ENCODE peak calls at places on chromosomes 1 and 21, in five cellular contexts. M is right lobe of liver, E is uterus, Y is adrenal gland, D is heart left ventricle. Q is an unnamed sample.

GRCh38 chr1:225461533-225462428 is 33.9 kb upstream of the LBR start:
- DNase-seq in M (peak), E (no peak), Y (peak), D (no peak), Q (no peak)

GRCh38 chr1:89821322-89822108 is 683 bp downstream of the LRRC8D start:
- DNase-seq in M (peak), E (peak), Y (peak), D (peak), Q (peak)

GRCh38 chr1:182397653-182398388 is 2.6 kb downstream of the TEDDM1 start:
- DNase-seq in M (no peak), E (no peak), Y (no peak), D (no peak), Q (no peak)

GRCh38 chr21:42521805-42522204 is 8.2 kb downstream of the SLC37A1 start:
- DNase-seq in M (no peak), E (no peak), Y (peak), D (no peak), Q (no peak)

GRCh38 chr1:98387701-98388100 is 273.8 kb upstream of the SNX7 start:
- DNase-seq in M (no peak), E (no peak), Y (no peak), D (no peak), Q (no peak)

GRCh38 chr1:213723187-213723586 is 264.6 kb upstream of the PROX1 start:
- DNase-seq in M (no peak), E (no peak), Y (no peak), D (no peak), Q (no peak)

GRCh38 chr1:151715726-151716404 is 738 bp downstream of the CELF3 start:
- DNase-seq in M (no peak), E (no peak), Y (no peak), D (no peak), Q (peak)

GRCh38 chr1:67146539-67146938 is 11.8 kb upstream of the C1orf141 start:
- DNase-seq in M (no peak), E (no peak), Y (no peak), D (no peak), Q (no peak)

GRCh38 chr1:218499021-218499691 is 154.0 kb downstream of the TGFB2 start:
- DNase-seq in M (no peak), E (no peak), Y (no peak), D (no peak), Q (no peak)

GRCh38 chr1:107593436-107594209 is 371.4 kb downstream of the VAV3 start:
- DNase-seq in M (no peak), E (no peak), Y (no peak), D (no peak), Q (no peak)

GRCh38 chr21:22536511-22536910 is 1538.3 kb downstream of the NCAM2 start:
- DNase-seq in M (no peak), E (no peak), Y (no peak), D (no peak), Q (no peak)

GRCh38 chr1:34362949-34363348 is 186.2 kb downstream of the C1orf94 start:
- DNase-seq in M (no peak), E (no peak), Y (no peak), D (no peak), Q (no peak)

GRCh38 chr1:161921990-161922389 is 101.7 kb downstream of the OLFML2B start:
- DNase-seq in M (no peak), E (no peak), Y (no peak), D (no peak), Q (no peak)

GRCh38 chr1:193104496-193104905 is 713 bp downstream of the GLRX2 start:
- DNase-seq in M (peak), E (peak), Y (peak), D (peak), Q (peak)

GRCh38 chr1:83505148-83505547 is 493.8 kb downstream of the TTLL7 start:
- DNase-seq in M (no peak), E (no peak), Y (no peak), D (no peak), Q (no peak)

DNA sequence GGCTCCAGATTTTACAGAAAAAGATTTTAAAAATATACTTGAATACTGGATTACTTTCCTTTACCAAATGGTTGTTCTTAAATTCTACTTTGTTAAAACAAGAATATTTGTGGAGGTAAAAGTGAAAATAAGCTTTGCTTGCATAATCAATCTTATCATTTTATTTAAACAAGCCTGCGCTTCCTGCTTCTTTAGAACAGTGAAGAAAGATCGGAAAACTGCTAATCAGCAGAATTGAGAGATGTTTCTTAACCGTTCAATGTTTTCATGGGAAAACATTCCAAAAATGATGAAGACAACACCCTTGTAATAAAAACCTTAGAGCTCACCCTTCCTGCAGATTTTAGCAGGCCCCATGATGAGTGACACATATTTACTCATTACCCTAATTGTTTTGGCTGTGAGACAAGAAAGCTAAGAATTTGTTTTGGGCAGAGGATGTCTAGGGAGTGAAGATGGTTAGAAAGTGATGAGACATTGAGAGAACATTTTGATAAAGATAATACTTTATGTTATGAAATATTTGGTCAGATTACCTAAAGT is 72.6 kb downstream of the TPR start:
- DNase-seq in M (no peak), E (no peak), Y (no peak), D (no peak), Q (no peak)
- TF ChIP-seq POLR2A in M (no peak), E (no peak), Y (no peak), D (no peak), Q (no peak)

DNA sequence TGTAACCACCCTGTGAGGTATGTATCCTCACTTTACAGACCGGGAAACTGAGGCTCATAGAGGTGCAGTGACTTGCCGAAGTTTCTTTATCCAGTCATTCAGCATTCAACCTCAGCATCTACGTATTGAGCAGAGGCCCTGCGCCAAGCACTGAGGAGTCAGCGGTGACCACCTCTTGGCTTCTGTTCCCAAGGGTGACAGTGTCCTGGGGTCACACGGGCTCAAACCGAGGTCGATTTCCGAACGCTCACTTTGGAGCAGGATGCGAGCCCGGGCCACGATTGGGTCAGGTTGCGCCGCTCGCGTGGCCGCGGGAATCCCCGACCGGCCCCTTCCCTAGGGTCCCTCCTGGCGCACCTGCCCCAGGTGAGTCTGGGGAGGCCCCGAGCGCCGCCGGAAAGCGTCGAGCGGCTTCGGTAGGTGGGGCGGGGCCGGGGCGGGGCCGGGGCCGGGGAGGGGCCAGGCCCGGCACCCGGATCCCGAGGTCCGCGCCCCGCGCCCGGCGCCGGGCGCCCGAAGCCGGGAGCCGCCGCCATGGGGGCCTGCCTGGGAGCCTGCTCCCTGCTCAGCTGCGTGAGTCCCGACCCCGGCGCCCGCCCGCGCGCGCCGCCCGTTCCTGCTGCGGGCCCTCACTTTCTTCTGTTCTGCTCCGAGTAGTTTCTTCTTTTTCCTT is at the start of gene SERINC2:
- DNase-seq in M (no peak), E (no peak), Y (no peak), D (no peak), Q (no peak)
- TF ChIP-seq POLR2A in M (peak), E (no peak), Y (peak), D (no peak), Q (peak)

GRCh38 chr21:32584472-32584871 is 851 bp downstream of the TCP10L start:
- DNase-seq in M (no peak), E (no peak), Y (no peak), D (no peak), Q (no peak)
- TF ChIP-seq POLR2A in M (no peak), E (no peak), Y (no peak), D (no peak), Q (no peak)

GRCh38 chr1:236685917-236686814 is at the start of gene ACTN2:
- DNase-seq in M (peak), E (peak), Y (peak), D (peak), Q (peak)
- TF ChIP-seq POLR2A in M (no peak), E (peak), Y (no peak), D (peak), Q (no peak)

GRCh38 chr1:30801826-30802198 is 44.2 kb upstream of the LAPTM5 start:
- DNase-seq in M (peak), E (peak), Y (peak), D (peak), Q (peak)

GRCh38 chr1:30798954-30799491 is 41.4 kb upstream of the LAPTM5 start:
- DNase-seq in M (no peak), E (no peak), Y (no peak), D (no peak), Q (no peak)

GRCh38 chr1:30795026-30795425 is 37.5 kb upstream of the LAPTM5 start:
- DNase-seq in M (peak), E (no peak), Y (no peak), D (no peak), Q (no peak)

GRCh38 chr1:30794260-30794659 is 36.7 kb upstream of the LAPTM5 start:
- DNase-seq in M (no peak), E (no peak), Y (no peak), D (no peak), Q (no peak)

DNA sequence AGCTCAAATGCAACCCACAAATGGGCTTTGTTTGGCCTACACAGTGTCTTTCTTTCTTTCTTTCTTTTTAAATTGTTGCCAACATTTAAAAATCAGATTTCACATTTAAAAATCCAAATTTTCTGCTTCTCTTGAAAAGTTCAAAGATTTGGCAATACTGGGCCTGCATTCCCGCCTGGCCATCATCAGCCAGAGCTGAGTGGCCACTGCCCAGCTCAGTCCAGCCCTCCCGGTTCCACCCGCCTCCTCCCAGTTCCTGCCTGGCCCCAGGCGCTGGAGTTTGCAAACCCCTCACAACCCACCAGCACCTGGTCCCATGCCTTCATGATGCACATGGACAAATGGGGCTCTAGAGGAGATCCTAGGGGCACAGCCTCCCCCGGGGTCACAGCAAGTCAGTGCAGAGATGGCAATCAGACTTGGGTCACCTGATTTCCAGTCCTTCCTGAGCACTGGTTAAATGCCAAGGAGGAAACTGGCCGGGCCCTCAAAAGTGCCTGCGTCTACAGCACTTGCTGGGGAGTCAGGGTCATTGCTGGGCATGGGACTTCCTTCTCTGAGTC is 40.9 kb upstream of the LAPTM5 start:
- DNase-seq in M (no peak), E (no peak), Y (peak), D (no peak), Q (peak)
- TF ChIP-seq POLR2A in M (no peak), E (no peak), Y (no peak), D (no peak), Q (no peak)

DNA sequence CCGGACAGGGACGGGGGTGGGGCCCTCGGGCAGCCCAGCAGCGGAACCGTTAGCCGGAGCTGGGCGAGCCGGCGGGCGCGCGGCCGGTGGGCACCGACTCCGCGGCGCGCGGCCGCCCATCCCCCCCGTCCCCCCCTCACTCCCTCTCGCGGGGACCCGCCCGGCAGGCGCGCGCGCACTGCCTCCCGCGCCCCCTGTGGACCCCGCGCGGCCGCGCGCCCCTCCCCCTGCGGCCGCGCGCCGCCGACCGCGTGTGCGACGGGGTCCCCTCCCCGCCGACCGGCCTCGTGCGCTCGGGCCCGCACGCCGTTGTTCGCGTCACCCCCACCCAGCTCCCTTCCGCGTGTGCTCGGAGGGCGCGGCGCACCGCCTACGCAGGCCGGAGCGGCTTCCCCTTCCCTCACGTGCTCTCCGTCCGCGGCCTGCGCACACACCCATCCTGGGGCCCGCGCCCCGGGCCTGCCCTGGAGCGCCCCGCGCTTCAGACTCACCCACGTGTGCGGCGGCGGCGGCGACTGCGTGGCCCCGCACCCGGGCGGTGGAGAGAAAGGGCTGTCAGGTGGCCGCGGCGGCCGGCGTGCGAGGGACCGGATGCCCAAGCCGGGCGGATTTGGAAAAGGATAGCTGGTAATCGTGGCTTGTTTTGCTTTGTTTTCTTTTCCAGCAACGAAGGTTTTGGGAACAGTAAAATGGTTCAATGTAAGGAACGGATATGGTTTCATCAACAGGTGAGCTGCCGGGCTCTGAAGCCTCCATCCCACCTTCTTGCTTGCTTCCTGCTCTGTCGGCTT is 716 bp downstream of the YBX1 start:
- DNase-seq in M (peak), E (peak), Y (peak), D (peak), Q (peak)
- TF ChIP-seq POLR2A in M (peak), E (peak), Y (peak), D (no peak), Q (no peak)

DNA sequence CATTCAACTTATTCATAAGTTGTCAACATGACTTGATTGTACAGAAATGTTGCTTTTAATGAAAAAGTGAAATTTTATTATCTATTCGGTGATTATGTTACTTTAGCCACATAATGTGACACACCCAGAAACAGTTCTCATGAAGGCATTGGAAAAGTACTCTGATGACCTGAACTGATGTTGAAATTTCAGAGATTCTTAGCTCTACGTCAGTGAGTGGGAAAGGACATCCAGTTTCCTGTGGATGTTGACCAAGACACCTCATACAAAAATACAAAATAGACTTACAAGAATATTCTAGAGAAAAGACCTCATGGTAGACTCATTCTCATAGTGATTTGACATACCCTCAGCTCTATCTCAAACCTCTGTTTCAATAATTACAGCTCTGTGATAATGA is 37.2 kb downstream of the KCNK2 start:
- DNase-seq in M (no peak), E (no peak), Y (no peak), D (no peak), Q (no peak)
- TF ChIP-seq POLR2A in M (no peak), E (no peak), Y (no peak), D (no peak), Q (no peak)

GRCh38 chr1:35929730-35930592 is 944 bp upstream of the AGO3 start:
- DNase-seq in M (no peak), E (peak), Y (peak), D (peak), Q (peak)

GRCh38 chr1:35932158-35932636 is 1.3 kb downstream of the AGO3 start:
- DNase-seq in M (no peak), E (no peak), Y (no peak), D (no peak), Q (no peak)

GRCh38 chr1:35931424-35932157 is 686 bp downstream of the AGO3 start:
- DNase-seq in M (peak), E (no peak), Y (peak), D (no peak), Q (peak)

GRCh38 chr1:35932941-35933340 is 2.0 kb downstream of the AGO3 start:
- DNase-seq in M (no peak), E (no peak), Y (no peak), D (no peak), Q (no peak)

DNA sequence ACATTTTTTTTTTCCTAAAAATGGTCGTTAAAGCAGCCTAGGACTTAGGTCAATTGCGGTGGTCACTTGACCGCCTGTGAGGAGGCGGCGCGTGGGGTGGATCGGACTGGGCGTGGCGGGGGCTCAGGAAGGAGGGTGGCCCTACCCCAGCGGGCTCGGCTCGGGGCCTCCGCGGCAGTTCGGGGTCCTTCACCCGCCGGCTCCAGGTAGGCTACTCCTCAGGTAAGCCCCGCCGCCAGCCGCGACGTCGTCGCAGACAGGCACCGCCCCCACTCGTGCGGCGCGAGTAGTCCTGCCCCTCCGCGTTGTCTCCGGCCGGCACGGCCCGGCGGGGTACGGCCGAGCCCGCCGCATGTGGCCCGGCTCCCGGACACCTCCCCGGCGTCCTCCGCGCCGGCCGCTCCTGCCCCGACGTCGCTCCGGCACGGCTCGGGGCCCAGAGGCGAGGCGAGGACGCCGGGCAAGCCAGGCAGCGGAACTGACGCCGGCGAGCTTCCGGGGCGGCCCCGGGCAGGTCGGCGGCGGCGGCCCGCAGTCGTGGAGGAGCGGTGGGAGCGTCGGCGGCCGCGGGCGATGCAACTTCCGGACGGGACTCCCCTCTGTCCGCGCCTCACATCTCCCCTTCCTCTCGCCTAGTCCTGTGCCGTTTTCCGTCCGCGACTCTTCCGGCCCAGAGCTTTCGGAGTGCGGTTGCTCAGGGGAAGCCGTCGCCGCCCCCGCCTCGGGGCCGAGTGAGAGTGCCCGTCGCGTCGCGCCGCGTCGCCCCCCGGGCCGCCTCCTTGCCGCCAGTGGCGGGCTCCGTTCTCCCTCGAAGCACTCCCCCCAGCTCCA is at the start of gene AGO3:
- DNase-seq in M (peak), E (peak), Y (peak), D (peak), Q (peak)
- TF ChIP-seq POLR2A in M (peak), E (peak), Y (peak), D (peak), Q (peak)

GRCh38 chr1:246608616-246609376 is 42.5 kb downstream of the CNST start:
- DNase-seq in M (peak), E (peak), Y (peak), D (peak), Q (peak)
- TF ChIP-seq POLR2A in M (no peak), E (no peak), Y (peak), D (no peak), Q (no peak)